ENCODE peak calls at places on chromosomes 7 and 10, in six cellular contexts. G is upper lobe of left lung, N is transverse colon, O is HCT116, M is stomach, Z is Panc1. S is an unnamed sample.

GRCh38 chr7:47313564-47313963 is 268.3 kb downstream of the TNS3 start:
- DNase-seq in M (no peak), G (no peak), O (no peak), N (no peak), Z (no peak), S (no peak)

GRCh38 chr7:105189859-105190492 is 176.0 kb downstream of the KMT2E start:
- DNase-seq in O (no peak), M (no peak), Z (no peak), G (no peak), N (no peak), S (no peak)

GRCh38 chr7:102935450-102936110 is 22.8 kb downstream of the LRRC17 start:
- DNase-seq in O (no peak), G (no peak), M (no peak), N (no peak), Z (no peak), S (no peak)

GRCh38 chr7:2042650-2043049 is 190.1 kb downstream of the MAD1L1 start:
- DNase-seq in N (peak; percentile 2), G (no peak), M (no peak), O (no peak), Z (no peak), S (no peak)

GRCh38 chr7:139853576-139854511 is 24.8 kb downstream of the TBXAS1 start:
- DNase-seq in O (no peak), M (peak; percentile 39), Z (no peak), G (peak; percentile 71), N (peak; percentile 44), S (peak; percentile 86)

GRCh38 chr10:6650580-6650979 is 70.5 kb upstream of the PRKCQ start:
- DNase-seq in M (no peak), G (no peak), N (no peak), Z (no peak), O (no peak), S (no peak)

GRCh38 chr7:42283553-42283952 is 46.5 kb upstream of the GLI3 start:
- DNase-seq in Z (no peak), M (no peak), O (no peak), G (no peak), N (no peak), S (no peak)

GRCh38 chr7:145143690-145144089 is 307.8 kb upstream of the TPK1 start:
- DNase-seq in Z (no peak), O (no peak), G (no peak), N (no peak), M (no peak), S (no peak)

GRCh38 chr7:124791426-124791825 is 25.8 kb upstream of the GPR37 start:
- DNase-seq in M (no peak), G (no peak), Z (no peak), O (no peak), N (no peak), S (no peak)

GRCh38 chr10:84665211-84665610 is 336.8 kb downstream of the CCSER2 start:
- DNase-seq in G (no peak), M (no peak), Z (no peak), O (no peak), N (no peak), S (peak; percentile 42)

GRCh38 chr7:101507791-101508252 is 121.3 kb downstream of the MYL10 start:
- DNase-seq in O (peak; percentile 63), Z (peak; percentile 47), M (no peak), G (no peak), N (peak; percentile 14), S (no peak)

GRCh38 chr7:101410743-101411476 is 48.2 kb downstream of the COL26A1 start:
- DNase-seq in G (peak; percentile 37), O (peak; percentile 27), Z (no peak), M (peak; percentile 41), N (peak; percentile 19), S (no peak)

GRCh38 chr7:151631968-151632749 is 112.5 kb upstream of the RHEB start:
- DNase-seq in G (peak; percentile 91), O (no peak), M (peak; percentile 89), Z (no peak), N (peak; percentile 92), S (no peak)

GRCh38 chr7:82677493-82677892 is 233.9 kb upstream of the CACNA2D1 start:
- DNase-seq in N (peak; percentile 11), O (no peak), M (no peak), G (peak; percentile 22), Z (no peak), S (no peak)

GRCh38 chr10:103199498-103199897 is 6.4 kb upstream of the NT5C2 start:
- DNase-seq in O (no peak), Z (no peak), N (no peak), M (no peak), G (no peak), S (no peak)

GRCh38 chr10:103086261-103086660 is 106.8 kb downstream of the NT5C2 start:
- DNase-seq in O (no peak), M (no peak), Z (no peak), G (no peak), N (no peak), S (no peak)

GRCh38 chr7:28678421-28678965 is 266.2 kb downstream of the CREB5 start:
- DNase-seq in G (no peak), M (no peak), N (no peak), Z (no peak), O (no peak), S (no peak)

GRCh38 chr10:111709630-111710029 is 473.9 kb downstream of the GPAM start:
- DNase-seq in M (no peak), G (no peak), N (no peak), Z (no peak), O (no peak), S (no peak)

GRCh38 chr10:99329891-99330674 is 927 bp downstream of the CNNM1 start:
- DNase-seq in Z (no peak), M (peak; percentile 48), N (no peak), G (no peak), O (no peak), S (no peak)

GRCh38 chr10:114925675-114926204 is 12.3 kb upstream of the TRUB1 start:
- DNase-seq in G (no peak), Z (no peak), N (no peak), M (no peak), O (no peak), S (no peak)

GRCh38 chr7:41873781-41874180 is 170.9 kb upstream of the INHBA start:
- DNase-seq in O (no peak), M (no peak), Z (no peak), N (no peak), G (no peak), S (no peak)

GRCh38 chr10:17435898-17436297 is 18.5 kb downstream of the ST8SIA6 start:
- DNase-seq in Z (no peak), M (no peak), N (no peak), O (no peak), G (no peak), S (no peak)

GRCh38 chr7:73354787-73355186 is 26.8 kb downstream of the FKBP6 start:
- DNase-seq in Z (no peak), N (no peak), O (no peak), G (no peak), M (no peak), S (no peak)

GRCh38 chr7:33909755-33910154 is 4.4 kb downstream of the BMPER start:
- DNase-seq in Z (no peak), O (no peak), N (no peak), G (no peak), M (no peak), S (no peak)

GRCh38 chr10:11678074-11678793 is 63.9 kb upstream of the ECHDC3 start:
- DNase-seq in G (no peak), M (peak; percentile 36), O (no peak), N (peak; percentile 74), Z (no peak), S (no peak)

GRCh38 chr7:64908358-64908757 is 5.3 kb downstream of the ZNF273 start:
- DNase-seq in N (no peak), M (no peak), O (no peak), G (no peak), Z (no peak), S (no peak)

GRCh38 chr7:155962191-155962967 is 150.1 kb upstream of the SHH start:
- DNase-seq in O (peak; percentile 84), M (peak; percentile 56), N (no peak), Z (no peak), G (peak; percentile 45), S (peak; percentile 70)

GRCh38 chr7:28754027-28754426 is 204.1 kb downstream of the TRIL start:
- DNase-seq in Z (no peak), N (no peak), M (no peak), O (no peak), G (no peak), S (no peak)

GRCh38 chr10:84344560-84344959 is 16.2 kb downstream of the CCSER2 start:
- DNase-seq in N (no peak), O (no peak), G (no peak), Z (no peak), M (no peak), S (no peak)

GRCh38 chr7:39407139-39407538 is 159.1 kb upstream of the YAE1 start:
- DNase-seq in M (no peak), G (no peak), Z (no peak), O (no peak), N (no peak), S (no peak)

GRCh38 chr7:139011373-139011772 is 24.5 kb downstream of the ZC3HAV1L start:
- DNase-seq in N (no peak), Z (no peak), G (no peak), M (no peak), O (no peak), S (no peak)

GRCh38 chr7:5424689-5425506 is 1.3 kb upstream of the TNRC18 start:
- DNase-seq in O (no peak), Z (no peak), N (peak; percentile 48), G (peak; percentile 41), M (peak; percentile 45), S (no peak)

GRCh38 chr10:121096617-121097431 is 245.7 kb downstream of the WDR11 start:
- DNase-seq in G (no peak), O (no peak), Z (no peak), N (peak; percentile 22), M (peak; percentile 33), S (no peak)

GRCh38 chr10:79073784-79074432 is 5.1 kb downstream of the ZMIZ1 start:
- DNase-seq in O (no peak), Z (no peak), G (no peak), M (peak; percentile 62), N (peak; percentile 84), S (no peak)
- H3K4me1 ChIP-seq in O (peaks cover 69% of the 10 kb centered on the region), Z (peaks cover 75% of the 10 kb centered on the region), G (peaks cover 77% of the 10 kb centered on the region), M (peaks cover 86% of the 10 kb centered on the region), N (peaks cover 68% of the 10 kb centered on the region), S (peaks cover 72% of the 10 kb centered on the region)

GRCh38 chr7:17696422-17696821 is 243.9 kb downstream of the SNX13 start:
- DNase-seq in G (peak; percentile 51), N (peak; percentile 16), O (no peak), Z (no peak), M (no peak), S (no peak)
- TF ChIP-seq POLR2AphosphoS5 in G (no peak), N (no peak), O (no peak), Z (no peak), M (no peak), S (peak; percentile 30)

GRCh38 chr7:16668049-16668858 is 22.3 kb downstream of the BZW2 start:
- DNase-seq in M (peak; percentile 71), Z (peak; percentile 96), N (peak; percentile 44), G (peak; percentile 92), O (peak; percentile 91), S (no peak)
- H3K27ac ChIP-seq in M (peak overlapping the region; percentile 75), Z (peak overlapping the region; percentile 65), N (peak overlapping the region; percentile 5), G (peak overlapping the region; percentile 28), O (peak overlapping the region; percentile 56), S (peak overlapping the region; percentile 75)

DNA sequence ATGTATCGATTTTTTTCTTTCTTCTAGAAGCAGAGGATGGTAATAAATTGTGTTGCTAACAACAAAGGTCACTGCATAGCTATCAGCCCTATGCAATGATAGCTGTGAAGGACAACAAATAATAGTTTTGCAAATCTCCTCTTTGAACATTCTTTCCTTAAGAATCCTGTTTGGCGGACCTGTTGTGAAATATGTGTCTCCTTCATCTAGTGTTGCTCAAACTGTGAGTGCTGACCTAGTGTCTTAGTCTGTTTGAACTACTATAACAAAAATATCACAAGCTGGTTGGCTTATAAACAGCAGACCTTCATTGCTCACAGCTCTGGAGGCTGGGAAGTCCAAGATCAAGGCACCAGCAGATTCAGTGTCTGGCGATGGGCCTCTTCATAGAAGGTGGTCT is 53.7 kb downstream of the CAV1 start:
- DNase-seq in O (no peak), Z (no peak), G (no peak), M (no peak), N (no peak), S (no peak)
- H3K4me1 ChIP-seq in O (peaks cover 32% of the 10 kb centered on the region), Z (peaks cover 18% of the 10 kb centered on the region), G (peaks cover 27% of the 10 kb centered on the region), M (no peaks in the 10 kb centered on the region), N (no peaks in the 10 kb centered on the region), S (peaks cover 38% of the 10 kb centered on the region)

S was measured in esophagus muscularis mucosa.